ENCODE peak calls at places on chromosomes 12 and 14, in ten cellular contexts. E, P, A, W, C, G, X, I, M and B are unnamed samples.

GRCh38 chr12:117489671-117490070 is 128.2 kb upstream of the NOS1 start:
- DNase-seq in E (no peak), P (no peak), A (no peak), W (no peak), C (peak; percentile 83), G (no peak), X (no peak), I (no peak), M (no peak), B (no peak)

GRCh38 chr12:52949413-52950331 is 754 bp downstream of the KRT18 start:
- DNase-seq in E (no peak), P (peak; percentile 89), A (peak; percentile 92), W (peak; percentile 55), C (peak; percentile 92), G (no peak), X (peak; percentile 37), I (peak; percentile 45), M (no peak), B (no peak)

GRCh38 chr14:103347091-103347815 is 13.2 kb downstream of the EIF5 start:
- DNase-seq in E (no peak), P (no peak), A (no peak), W (no peak), C (no peak), G (no peak), X (no peak), I (no peak), M (peak; percentile 1), B (no peak)

GRCh38 chr12:126247936-126248335 is 1182.7 kb downstream of the AACS start:
- DNase-seq in E (no peak), P (no peak), A (no peak), W (no peak), C (peak; percentile 3), G (no peak), X (no peak), I (no peak), M (no peak), B (no peak)

GRCh38 chr12:53221203-53222076 is 10.6 kb downstream of the RARG start:
- DNase-seq in E (peak; percentile 60), P (peak; percentile 75), A (peak; percentile 69), W (peak; percentile 55), C (peak; percentile 59), G (peak; percentile 27), X (no peak), I (peak; percentile 24), M (no peak), B (peak; percentile 66)

GRCh38 chr14:61461808-61462275 is 140.5 kb downstream of the PRKCH start:
- DNase-seq in E (no peak), P (no peak), A (peak; percentile 88), W (peak; percentile 73), C (peak; percentile 76), G (peak; percentile 89), X (no peak), I (peak; percentile 82), M (peak; percentile 64), B (no peak)

GRCh38 chr14:37375566-37375965 is 177.8 kb downstream of the MIPOL1 start:
- DNase-seq in E (no peak), P (no peak), A (no peak), W (no peak), C (no peak), G (no peak), X (no peak), I (no peak), M (no peak), B (no peak)

GRCh38 chr12:121804417-121805111 is 755 bp downstream of the SETD1B start:
- DNase-seq in E (peak; percentile 35), P (peak; percentile 56), A (peak; percentile 24), W (peak; percentile 47), C (no peak), G (no peak), X (no peak), I (peak; percentile 30), M (peak; percentile 57), B (peak; percentile 56)

GRCh38 chr14:64696355-64696844 is 7.8 kb upstream of the PLEKHG3 start:
- DNase-seq in E (no peak), P (peak; percentile 68), A (no peak), W (no peak), C (no peak), G (no peak), X (no peak), I (peak; percentile 15), M (peak; percentile 57), B (peak; percentile 55)

GRCh38 chr12:94990222-94990621 is 13.3 kb downstream of the NDUFA12 start:
- DNase-seq in E (no peak), P (no peak), A (no peak), W (no peak), C (no peak), G (no peak), X (no peak), I (no peak), M (no peak), B (no peak)

GRCh38 chr12:94172031-94172430 is 23.7 kb downstream of the PLXNC1 start:
- DNase-seq in E (no peak), P (no peak), A (peak; percentile 59), W (no peak), C (peak; percentile 59), G (no peak), X (no peak), I (no peak), M (no peak), B (peak; percentile 55)

GRCh38 chr12:74021937-74022336 is 515.7 kb upstream of the ATXN7L3B start:
- DNase-seq in E (peak; percentile 18), P (no peak), A (peak; percentile 27), W (peak; percentile 46), C (peak; percentile 10), G (peak; percentile 1), X (peak; percentile 52), I (peak; percentile 40), M (no peak), B (peak; percentile 19)